ENCODE peak calls at places on chromosomes 5 and 9, in six cellular contexts. Z is colonic mucosa, V is left ventricle myocardium inferior, O is cardiac muscle cell, B is HCT116, K is psoas muscle. L is an unnamed sample.

GRCh38 chr9:120480707-120481106 is 99.3 kb downstream of the CDK5RAP2 start:
- DNase-seq in Z (no peak), V (no peak), O (no peak), B (no peak), K (no peak), L (no peak)

GRCh38 chr5:17719592-17719991 is 85.3 kb downstream of the TAF11L14 start:
- DNase-seq in Z (no peak), V (no peak), O (no peak), B (no peak), K (no peak), L (no peak)

GRCh38 chr5:94968507-94969095 is 316.3 kb downstream of the MCTP1 start:
- DNase-seq in Z (no peak), V (no peak), O (peak; percentile 78), B (peak; percentile 69), K (no peak), L (no peak)

GRCh38 chr5:173523388-173523787 is 93.1 kb downstream of the BOD1 start:
- DNase-seq in Z (no peak), V (no peak), O (no peak), B (no peak), K (no peak), L (no peak)

GRCh38 chr9:8800196-8800595 is 1000.6 kb upstream of the DMAC1 start:
- DNase-seq in Z (no peak), V (no peak), O (no peak), B (no peak), K (no peak), L (no peak)

GRCh38 chr5:172602712-172603289 is 38.3 kb upstream of the NEURL1B start:
- DNase-seq in Z (no peak), V (no peak), O (peak; percentile 28), B (no peak), K (no peak), L (no peak)

GRCh38 chr9:71895122-71895521 is 15.9 kb downstream of the ABHD17B start:
- DNase-seq in Z (no peak), V (no peak), O (peak; percentile 65), B (no peak), K (no peak), L (no peak)

GRCh38 chr9:68851657-68852056 is 146.6 kb downstream of the PIP5K1B start:
- DNase-seq in Z (no peak), V (no peak), O (peak; percentile 2), B (no peak), K (no peak), L (no peak)

GRCh38 chr9:111945216-111945615 is 48.6 kb downstream of the UGCG start:
- DNase-seq in Z (no peak), V (no peak), O (peak; percentile 71), B (no peak), K (no peak), L (no peak)

GRCh38 chr5:138933522-138934290 is 58.6 kb upstream of the LRRTM2 start:
- DNase-seq in Z (no peak), V (no peak), O (no peak), B (no peak), K (no peak), L (no peak)

GRCh38 chr9:86329649-86330048 is 24.6 kb downstream of the TUT7 start:
- DNase-seq in Z (no peak), V (no peak), O (no peak), B (no peak), K (no peak), L (no peak)

GRCh38 chr5:14399054-14399657 is 182.4 kb upstream of the OTULINL start:
- DNase-seq in Z (peak; percentile 39), V (no peak), O (peak; percentile 77), B (peak; percentile 21), K (no peak), L (no peak)

GRCh38 chr9:15304620-15305019 is 2.4 kb downstream of the TTC39B start:
- DNase-seq in Z (no peak), V (no peak), O (no peak), B (no peak), K (no peak), L (no peak)

GRCh38 chr5:14705556-14705955 is 41.0 kb downstream of the OTULIN start:
- DNase-seq in Z (no peak), V (no peak), O (no peak), B (no peak), K (no peak), L (no peak)

GRCh38 chr9:94928696-94929372 is 202.3 kb downstream of the AOPEP start:
- DNase-seq in Z (no peak), V (no peak), O (no peak), B (no peak), K (no peak), L (no peak)

GRCh38 chr9:97575673-97576048 is 57.5 kb downstream of the TSTD2 start:
- DNase-seq in Z (no peak), V (no peak), O (no peak), B (no peak), K (no peak), L (no peak)

GRCh38 chr5:78953092-78953800 is 31.9 kb downstream of the ARSB start:
- DNase-seq in Z (no peak), V (no peak), O (no peak), B (no peak), K (no peak), L (peak; percentile 17)

GRCh38 chr5:138946241-138946623 is 71.1 kb upstream of the LRRTM2 start:
- DNase-seq in Z (no peak), V (no peak), O (no peak), B (no peak), K (no peak), L (no peak)

GRCh38 chr5:112174959-112175594 is 244.0 kb downstream of the EPB41L4A start:
- DNase-seq in Z (peak; percentile 25), V (no peak), O (peak; percentile 71), B (peak; percentile 61), K (peak; percentile 13), L (no peak)

GRCh38 chr5:131649160-131649559 is 14.1 kb upstream of the RAPGEF6 start:
- DNase-seq in Z (no peak), V (no peak), O (no peak), B (no peak), K (no peak), L (no peak)

GRCh38 chr9:127566351-127567001 is 45.6 kb upstream of the STXBP1 start:
- DNase-seq in Z (peak; percentile 82), V (no peak), O (no peak), B (no peak), K (no peak), L (peak; percentile 57)

GRCh38 chr5:110062246-110062645 is 372.5 kb downstream of the MAN2A1 start:
- DNase-seq in Z (no peak), V (no peak), O (no peak), B (no peak), K (no peak), L (no peak)

GRCh38 chr9:13942695-13943094 is 371.2 kb downstream of the NFIB start:
- DNase-seq in Z (no peak), V (no peak), O (peak; percentile 93), B (no peak), K (peak; percentile 15), L (peak; percentile 26)

GRCh38 chr5:32679218-32679617 is 31.9 kb upstream of the NPR3 start:
- DNase-seq in Z (no peak), V (no peak), O (no peak), B (no peak), K (no peak), L (no peak)

GRCh38 chr5:178769617-178770290 is 39.3 kb upstream of the ZNF354A start:
- DNase-seq in Z (no peak), V (no peak), O (no peak), B (no peak), K (no peak), L (no peak)

GRCh38 chr5:31185951-31186350 is 7.5 kb upstream of the CDH6 start:
- DNase-seq in Z (no peak), V (no peak), O (no peak), B (no peak), K (no peak), L (no peak)

GRCh38 chr9:89890326-89890980 is 285.6 kb downstream of the GADD45G start:
- DNase-seq in Z (no peak), V (no peak), O (no peak), B (no peak), K (no peak), L (no peak)

GRCh38 chr9:116163293-116164055 is 9.9 kb downstream of the PAPPA start:
- DNase-seq in Z (no peak), V (no peak), O (no peak), B (no peak), K (no peak), L (no peak)

GRCh38 chr9:87909310-87910041 is 8.3 kb upstream of the SPATA31C1 start:
- DNase-seq in Z (peak; percentile 96), V (no peak), O (no peak), B (peak; percentile 82), K (no peak), L (no peak)

GRCh38 chr9:136759001-136759400 is 958 bp upstream of the LCN8 start:
- DNase-seq in Z (no peak), V (no peak), O (no peak), B (no peak), K (no peak), L (no peak)

GRCh38 chr5:68070641-68071191 is 144.8 kb upstream of the PIK3R1 start:
- DNase-seq in Z (no peak), V (no peak), O (no peak), B (no peak), K (no peak), L (no peak)

GRCh38 chr9:134381671-134382505 is 55.6 kb downstream of the RXRA start:
- DNase-seq in Z (peak; percentile 66), V (peak; percentile 61), O (peak; percentile 24), B (no peak), K (no peak), L (no peak)
- TF ChIP-seq CTCF in Z (no peak), V (peak; percentile 31), O (no peak), B (peak; percentile 60), K (no peak), L (no peak)

GRCh38 chr5:74289238-74289637 is 351.3 kb downstream of the ENC1 start:
- DNase-seq in Z (no peak), V (no peak), O (no peak), B (no peak), K (no peak), L (peak; percentile 48)
- H3K27ac ChIP-seq in Z (peak overlapping the region; percentile 19), V (peak overlapping the region; percentile 75), O (no peak overlapping the region), B (no peak overlapping the region), K (peak overlapping the region; percentile 88), L (peak overlapping the region; percentile 40)

GRCh38 chr5:3542158-3542557 is 53.5 kb upstream of the IRX1 start:
- DNase-seq in Z (no peak), V (no peak), O (no peak), B (no peak), K (no peak), L (no peak)

GRCh38 chr5:3542769-3543168 is 52.9 kb upstream of the IRX1 start:
- DNase-seq in Z (no peak), V (no peak), O (no peak), B (no peak), K (no peak), L (no peak)

GRCh38 chr5:3546028-3546427 is 49.6 kb upstream of the IRX1 start:
- DNase-seq in Z (no peak), V (no peak), O (no peak), B (no peak), K (no peak), L (no peak)
- H3K27me3 ChIP-seq in Z (no peaks in the 10 kb centered on the region), V (peaks cover 25% of the 10 kb centered on the region), O (peaks cover 4% of the 10 kb centered on the region), B (no peaks in the 10 kb centered on the region), K (no peaks in the 10 kb centered on the region), L (no peaks in the 10 kb centered on the region)

DNA sequence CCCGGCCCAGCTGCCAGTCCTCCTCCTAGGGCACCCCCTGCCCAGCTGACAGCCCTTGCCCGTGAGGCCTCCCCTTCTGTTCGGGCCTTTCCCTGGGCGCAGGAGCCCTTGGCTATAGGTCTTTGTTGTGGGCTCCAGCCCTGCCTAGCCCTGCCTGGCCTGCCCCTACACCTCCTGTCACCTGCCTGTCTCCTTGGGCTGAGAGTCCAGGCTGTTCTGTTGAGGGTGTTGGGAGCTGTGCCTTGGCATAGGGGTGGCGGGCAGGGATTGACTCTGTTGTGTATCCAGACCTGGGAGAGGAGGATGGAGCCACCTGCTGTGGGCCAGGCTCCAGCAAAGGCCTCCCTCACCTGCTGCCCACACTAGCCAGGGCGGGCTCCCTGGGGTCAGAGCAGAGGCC is 11.6 kb downstream of the FCN2 start:
- DNase-seq in Z (no peak), V (no peak), O (no peak), B (no peak), K (no peak), L (no peak)
- TF ChIP-seq CTCF in Z (no peak), V (no peak), O (no peak), B (no peak), K (no peak), L (no peak)